ENCODE peak calls at places on chromosomes 6 and 20, in six cellular contexts. N is NCI-H774; S is stimulated activated CD8-positive, alpha-beta memory T cell treated with anti-CD3 and anti-CD28 coated beads, Interleukin-7, amount 100 ng/mL, for 1 hour; K is iPS-NIHi11; Z is neural progenitor cell; Q is SJSA1. P is an unnamed sample.

GRCh38 chr20:54929191-54929590 is 453.8 kb downstream of the DOK5 start:
- DNase-seq in N (no peak), S (no peak), K (no peak), Z (no peak), Q (no peak), P (no peak)

GRCh38 chr20:34538671-34539123 is 19.8 kb upstream of the MAP1LC3A start:
- DNase-seq in N (peak; percentile 23), S (no peak), K (peak; percentile 71), Z (peak; percentile 62), Q (no peak), P (peak; percentile 35)

GRCh38 chr20:5033566-5033965 is 32.3 kb upstream of the SLC23A2 start:
- DNase-seq in N (no peak), S (no peak), K (no peak), Z (no peak), Q (no peak), P (no peak)

GRCh38 chr6:138719011-138719635 is 54.4 kb upstream of the CCDC28A start:
- DNase-seq in N (no peak), S (no peak), K (no peak), Z (no peak), Q (peak; percentile 28), P (no peak)

GRCh38 chr6:106883808-106884262 is 90.7 kb downstream of the CD24 start:
- DNase-seq in N (peak; percentile 15), S (no peak), K (no peak), Z (peak; percentile 26), Q (no peak), P (no peak)

GRCh38 chr6:54758340-54758739 is 88.2 kb upstream of the FAM83B start:
- DNase-seq in N (no peak), S (no peak), K (no peak), Z (no peak), Q (no peak), P (no peak)

GRCh38 chr6:20879526-20879925 is 345.3 kb downstream of the CDKAL1 start:
- DNase-seq in N (no peak), S (no peak), K (no peak), Z (peak; percentile 23), Q (no peak), P (no peak)

GRCh38 chr6:161536141-161536735 is 262.4 kb upstream of the AGPAT4 start:
- DNase-seq in N (no peak), S (no peak), K (no peak), Z (peak; percentile 9), Q (no peak), P (no peak)

GRCh38 chr6:16504608-16505007 is 256.7 kb downstream of the ATXN1 start:
- DNase-seq in N (no peak), S (no peak), K (no peak), Z (no peak), Q (no peak), P (no peak)